ENCODE peak calls at places on chromosomes 7 and 10, in ten cellular contexts. Z is heart left ventricle, I is upper lobe of right lung, M is A549, D is glutamatergic neuron, V is HCT116, U is cardiac fibroblast, P is fibroblast of villous mesenchyme, A is GM20000, R is endothelial cell. K is an unnamed sample.

GRCh38 chr10:103895458-103896186 is 22.4 kb downstream of the STN1 start:
- DNase-seq in Z (peak; percentile 51), I (no peak), M (peak; percentile 45), D (no peak), V (peak; percentile 97), U (peak; percentile 82), P (peak; percentile 59), A (no peak), R (no peak), K (no peak)

GRCh38 chr7:4713183-4713784 is 31.2 kb downstream of the FOXK1 start:
- DNase-seq in Z (no peak), I (peak; percentile 70), M (no peak), D (no peak), V (no peak), U (peak; percentile 30), P (peak; percentile 85), A (peak; percentile 84), R (no peak), K (peak; percentile 81)

GRCh38 chr10:93062499-93063216 is 2.1 kb downstream of the CYP26C1 start:
- DNase-seq in Z (no peak), I (peak; percentile 64), M (peak; percentile 38), D (peak; percentile 69), V (no peak), U (peak; percentile 53), P (no peak), A (peak; percentile 84), R (peak; percentile 67), K (peak; percentile 75)

GRCh38 chr10:101839421-101840063 is 4.1 kb downstream of the KCNIP2 start:
- DNase-seq in Z (peak; percentile 57), I (peak; percentile 86), M (no peak), D (peak; percentile 75), V (peak; percentile 38), U (no peak), P (no peak), A (peak; percentile 88), R (peak; percentile 67), K (peak; percentile 83)

GRCh38 chr7:132536646-132537395 is 39.4 kb downstream of the PLXNA4 start:
- DNase-seq in Z (no peak), I (no peak), M (no peak), D (no peak), V (no peak), U (peak; percentile 21), P (no peak), A (no peak), R (no peak), K (no peak)

GRCh38 chr7:159195926-159196325 is 51.3 kb upstream of the VIPR2 start:
- DNase-seq in Z (no peak), I (no peak), M (no peak), D (no peak), V (no peak), U (no peak), P (peak; percentile 18), A (no peak), R (no peak), K (no peak)

GRCh38 chr7:39667354-39667923 is 44.1 kb downstream of the RALA start:
- DNase-seq in Z (no peak), I (no peak), M (no peak), D (peak; percentile 47), V (no peak), U (peak; percentile 25), P (peak; percentile 48), A (no peak), R (no peak), K (no peak)

GRCh38 chr10:102596506-102596971 is 47.7 kb upstream of the TRIM8 start:
- DNase-seq in Z (no peak), I (no peak), M (peak; percentile 66), D (peak; percentile 55), V (peak; percentile 57), U (peak; percentile 68), P (peak; percentile 60), A (peak; percentile 67), R (peak; percentile 64), K (peak; percentile 80)

GRCh38 chr7:28107960-28108359 is 72.6 kb downstream of the JAZF1 start:
- DNase-seq in Z (no peak), I (no peak), M (no peak), D (no peak), V (peak; percentile 16), U (peak; percentile 32), P (no peak), A (no peak), R (no peak), K (no peak)

GRCh38 chr10:15238553-15239335 is 70.3 kb upstream of the NMT2 start:
- DNase-seq in Z (no peak), I (no peak), M (no peak), D (peak; percentile 63), V (no peak), U (peak; percentile 53), P (no peak), A (no peak), R (no peak), K (no peak)

GRCh38 chr10:114623661-114624294 is 34.3 kb downstream of the ABLIM1 start:
- DNase-seq in Z (no peak), I (no peak), M (peak; percentile 65), D (no peak), V (peak; percentile 59), U (peak; percentile 70), P (peak; percentile 84), A (no peak), R (no peak), K (no peak)

DNA sequence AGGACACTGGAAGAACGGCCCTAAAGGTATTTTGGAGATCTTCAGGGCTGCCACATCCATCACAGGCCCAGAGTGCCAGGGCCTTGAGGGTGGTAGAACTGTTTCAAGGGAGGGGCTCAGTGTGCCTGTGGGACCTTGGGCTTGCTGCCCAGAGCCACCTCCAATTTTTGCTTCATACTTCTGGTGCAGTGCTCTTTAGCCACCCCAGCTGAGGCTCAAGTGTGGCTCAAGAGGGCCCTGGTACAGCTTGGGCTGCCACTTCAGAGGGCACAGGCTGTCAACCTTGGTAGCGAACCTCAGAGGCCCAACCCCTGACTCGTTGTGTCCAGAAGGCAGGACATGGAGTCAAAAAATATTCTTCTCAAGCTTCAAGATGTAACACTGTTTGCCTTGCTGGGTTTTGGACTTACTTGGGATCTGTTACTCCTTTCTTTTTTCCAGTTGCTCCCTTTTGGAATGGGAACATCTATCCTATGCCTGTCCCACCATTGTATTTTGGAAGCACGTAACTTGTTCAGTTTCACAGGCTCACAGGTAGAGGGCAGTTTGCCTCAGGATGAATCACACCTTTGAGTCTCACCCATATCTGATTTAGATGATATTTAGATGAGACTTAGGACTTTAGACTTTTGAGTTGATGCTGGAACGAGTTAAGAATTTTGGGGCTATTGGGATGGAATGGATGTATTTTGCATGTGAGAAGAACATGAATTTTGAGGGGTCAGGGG is 224.8 kb downstream of the RPS24 start:
- DNase-seq in Z (no peak), I (peak; percentile 85), M (peak; percentile 22), D (no peak), V (no peak), U (no peak), P (no peak), A (no peak), R (no peak), K (no peak)
- TF ChIP-seq CTCF in Z (no peak), I (peak; percentile 10), M (no peak), D (no peak), V (peak; percentile 21), U (no peak), P (no peak), A (no peak), R (no peak), K (no peak)

GRCh38 chr10:5090551-5090950 is 3.7 kb upstream of the AKR1C3 start:
- DNase-seq in Z (no peak), I (no peak), M (no peak), D (no peak), V (no peak), U (peak; percentile 55), P (no peak), A (no peak), R (no peak), K (no peak)

GRCh38 chr10:5088703-5089261 is 5.4 kb upstream of the AKR1C3 start:
- DNase-seq in Z (no peak), I (no peak), M (no peak), D (no peak), V (no peak), U (no peak), P (no peak), A (no peak), R (no peak), K (no peak)

GRCh38 chr10:5091196-5091595 is 3.0 kb upstream of the AKR1C3 start:
- DNase-seq in Z (no peak), I (no peak), M (no peak), D (no peak), V (no peak), U (no peak), P (no peak), A (no peak), R (no peak), K (no peak)

GRCh38 chr10:5092375-5092774 is 1.8 kb upstream of the AKR1C3 start:
- DNase-seq in Z (no peak), I (no peak), M (no peak), D (no peak), V (no peak), U (no peak), P (no peak), A (no peak), R (no peak), K (no peak)

GRCh38 chr10:5089869-5090268 is 4.3 kb upstream of the AKR1C3 start:
- DNase-seq in Z (no peak), I (no peak), M (peak; percentile 87), D (no peak), V (peak; percentile 34), U (peak; percentile 67), P (peak; percentile 50), A (no peak), R (peak; percentile 7), K (no peak)
- TF ChIP-seq CTCF in Z (no peak), I (peak; percentile 36), M (no peak), D (peak; percentile 45), V (peak; percentile 19), U (peak; percentile 62), P (peak; percentile 72), A (no peak), R (peak; percentile 57), K (no peak)

GRCh38 chr7:44534501-44534900 is 6.6 kb downstream of the NPC1L1 start:
- DNase-seq in Z (no peak), I (no peak), M (peak; percentile 56), D (peak; percentile 62), V (peak; percentile 43), U (peak; percentile 30), P (peak; percentile 20), A (peak; percentile 82), R (peak; percentile 73), K (peak; percentile 86)
- TF ChIP-seq CTCF in Z (peak; percentile 25), I (peak; percentile 55), M (peak; percentile 30), D (peak; percentile 68), V (peak; percentile 21), U (peak; percentile 67), P (peak; percentile 70), A (peak; percentile 34), R (peak; percentile 70), K (peak; percentile 44)

DNA sequence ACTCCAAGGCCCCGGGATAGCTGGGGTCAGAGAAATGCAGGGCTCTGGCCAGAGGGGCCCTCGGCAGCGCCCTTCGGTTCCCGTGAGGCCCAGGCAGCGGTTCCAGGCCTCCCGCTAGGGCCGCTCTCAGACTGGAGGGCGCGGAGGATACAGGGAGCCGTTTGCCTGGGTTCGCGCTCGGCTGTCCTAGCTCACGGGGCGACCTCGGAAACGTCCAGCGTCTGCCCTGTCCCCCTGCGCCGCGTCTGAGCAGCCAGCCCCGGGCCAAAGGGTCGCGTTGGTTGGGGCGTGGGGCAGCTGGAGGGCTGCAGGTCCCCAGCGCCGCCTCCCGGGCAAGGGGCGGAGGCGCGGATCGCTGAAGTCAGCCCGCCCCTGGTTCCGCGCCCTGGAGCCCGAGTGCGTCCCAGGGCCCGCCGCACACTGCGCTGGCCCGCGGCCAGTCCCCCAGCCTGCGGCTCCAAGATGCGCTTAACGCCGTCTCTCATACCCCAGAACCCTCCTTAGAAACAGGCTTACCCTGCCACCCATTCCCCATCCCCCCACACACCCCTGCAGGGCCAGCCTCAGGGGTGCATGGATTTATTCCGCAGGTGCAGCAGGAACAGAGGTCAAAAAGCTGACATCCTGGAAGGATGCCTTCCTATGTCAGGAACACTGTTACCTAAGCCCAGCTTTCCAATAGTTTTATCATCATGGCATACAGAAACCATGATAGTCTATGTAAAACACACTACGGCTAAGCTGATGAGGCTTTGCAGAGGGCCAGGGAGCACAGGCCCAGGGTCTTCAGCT is 22.1 kb upstream of the OPN4 start:
- DNase-seq in Z (peak; percentile 60), I (no peak), M (no peak), D (peak; percentile 77), V (no peak), U (no peak), P (no peak), A (no peak), R (peak; percentile 69), K (peak; percentile 13)
- TF ChIP-seq CTCF in Z (no peak), I (peak; percentile 17), M (no peak), D (peak; percentile 32), V (no peak), U (no peak), P (peak; percentile 29), A (no peak), R (no peak), K (no peak)